ENCODE peak calls at places on chromosomes 12 and 14, in four cellular contexts. B, M, S and R are unnamed samples.

GRCh38 chr14:62209287-62209899 is 447.2 kb downstream of the SNAPC1 start:
- DNase-seq in M (no peak), B (peak), S (no peak), R (no peak)

GRCh38 chr14:21989090-21989489 is 315.5 kb upstream of the OR4E1 start:
- DNase-seq in S (no peak), B (no peak), M (no peak), R (no peak)

GRCh38 chr14:52254086-52254485 is 13.4 kb upstream of the PTGDR start:
- DNase-seq in S (no peak), M (no peak), B (no peak), R (no peak)

GRCh38 chr12:57627504-57628279 is 5.3 kb downstream of the B4GALNT1 start:
- DNase-seq in S (no peak), B (no peak), M (no peak), R (no peak)

GRCh38 chr12:15856097-15856982 is 25.8 kb upstream of the STRAP start:
- DNase-seq in B (peak), S (peak), M (no peak), R (no peak)

GRCh38 chr12:109732321-109733305 is 19.0 kb downstream of the FAM222A start:
- DNase-seq in S (peak), B (no peak), M (no peak), R (peak)

GRCh38 chr12:107635139-107635538 is 50.5 kb upstream of the PWP1 start:
- DNase-seq in B (peak), M (no peak), S (no peak), R (no peak)

GRCh38 chr12:75548879-75549278 is 37.5 kb upstream of the KRR1 start:
- DNase-seq in S (no peak), M (no peak), B (no peak), R (no peak)

GRCh38 chr12:40794087-40794486 is 101.8 kb downstream of the CNTN1 start:
- DNase-seq in M (no peak), B (no peak), S (no peak), R (no peak)